ENCODE peak calls at places on chromosomes 11 and 22, in four cellular contexts. S is astrocyte of the cerebellum, Z is body of pancreas, O is EH. W is an unnamed sample.

GRCh38 chr11:86440305-86440716 is 65.6 kb downstream of the CCDC81 start:
- DNase-seq in O (peak; percentile 57), S (peak; percentile 11), Z (no peak), W (no peak)

GRCh38 chr11:2580444-2581050 is 119.2 kb downstream of the KCNQ1OT1 start:
- DNase-seq in O (no peak), S (no peak), Z (peak; percentile 5), W (no peak)

GRCh38 chr11:69293819-69294505 is at the start of gene MYEOV:
- DNase-seq in Z (peak; percentile 32), S (no peak), O (peak; percentile 49), W (no peak)

GRCh38 chr22:34414467-34415440 is 494.5 kb upstream of the LARGE1 start:
- DNase-seq in S (no peak), O (peak; percentile 22), Z (peak; percentile 48), W (no peak)

GRCh38 chr11:127564803-127565202 is 564.2 kb upstream of the KIRREL3 start:
- DNase-seq in S (peak; percentile 50), Z (no peak), O (no peak), W (no peak)

GRCh38 chr11:69924308-69925161 is 105.3 kb upstream of the FGF3 start:
- DNase-seq in Z (no peak), O (no peak), S (no peak), W (no peak)

GRCh38 chr11:127056338-127056971 is 55.9 kb upstream of the KIRREL3 start:
- DNase-seq in S (no peak), O (peak; percentile 40), Z (no peak), W (peak; percentile 23)

GRCh38 chr22:17079572-17079971 is 5.2 kb upstream of the IL17RA start:
- DNase-seq in O (no peak), Z (no peak), S (no peak), W (no peak)

GRCh38 chr11:15616130-15617105 is 501.7 kb downstream of the INSC start:
- DNase-seq in Z (no peak), S (no peak), O (no peak), W (no peak)

GRCh38 chr22:42769574-42770447 is 49.1 kb upstream of the A4GALT start:
- DNase-seq in S (peak; percentile 53), Z (peak; percentile 76), O (peak; percentile 86), W (peak; percentile 63)

GRCh38 chr11:74325649-74326645 is 14.5 kb upstream of the P4HA3 start:
- DNase-seq in Z (peak; percentile 96), S (peak; percentile 92), O (peak; percentile 94), W (peak; percentile 67)

GRCh38 chr11:134433251-134433650 is 21.2 kb upstream of the B3GAT1 start:
- DNase-seq in S (no peak), Z (no peak), O (no peak), W (no peak)

GRCh38 chr11:119906376-119906775 is 177.4 kb upstream of the NECTIN1 start:
- DNase-seq in S (no peak), Z (no peak), O (no peak), W (no peak)

GRCh38 chr11:1559103-1559951 is 12.7 kb downstream of the DUSP8 start:
- DNase-seq in S (no peak), O (peak; percentile 93), Z (peak; percentile 99), W (peak; percentile 45)

GRCh38 chr22:45268958-45269844 is 15.5 kb upstream of the UPK3A start:
- DNase-seq in Z (peak; percentile 89), O (peak; percentile 69), S (no peak), W (peak; percentile 42)

GRCh38 chr11:108223449-108224149 is 732 bp downstream of the ATM start:
- DNase-seq in S (no peak), O (peak; percentile 9), Z (no peak), W (no peak)

GRCh38 chr11:34468209-34468841 is 29.6 kb downstream of the CAT start:
- DNase-seq in S (no peak), O (peak; percentile 30), Z (peak; percentile 46), W (peak; percentile 36)

GRCh38 chr11:726278-726915 is 20.4 kb downstream of the EPS8L2 start:
- DNase-seq in S (no peak), O (peak; percentile 27), Z (peak; percentile 89), W (no peak)

GRCh38 chr11:70527046-70527395 is 128.7 kb downstream of the CTTN start:
- DNase-seq in Z (no peak), S (no peak), O (no peak), W (no peak)

GRCh38 chr11:62148271-62148980 is 24.6 kb downstream of the INCENP start:
- DNase-seq in Z (no peak), O (no peak), S (no peak), W (no peak)

GRCh38 chr22:36763576-36763975 is 12.3 kb downstream of the IFT27 start:
- DNase-seq in O (no peak), S (no peak), Z (no peak), W (no peak)

GRCh38 chr11:46006418-46007070 is 84.1 kb downstream of the LARGE2 start:
- DNase-seq in S (peak; percentile 67), Z (peak; percentile 21), O (peak; percentile 78), W (peak; percentile 77)

GRCh38 chr11:34316347-34317037 is 41.3 kb downstream of the ABTB2 start:
- DNase-seq in Z (no peak), O (peak; percentile 25), S (no peak), W (no peak)

GRCh38 chr11:7154881-7155344 is 66.1 kb downstream of the RBMXL2 start:
- DNase-seq in Z (no peak), S (no peak), O (peak; percentile 32), W (no peak)

GRCh38 chr11:83070878-83071640 is 638 bp downstream of the RAB30 start:
- DNase-seq in Z (peak; percentile 52), O (peak; percentile 40), S (no peak), W (no peak)

GRCh38 chr22:35399114-35399677 is 744 bp upstream of the MCM5 start:
- DNase-seq in O (no peak), Z (no peak), S (no peak), W (no peak)